ENCODE peak calls at places on chromosomes 12 and 14, in four cellular contexts. One of them, this sample, is unnamed.
A peak's percentile ranks its signal among the peaks of the same experiment; 100 is the strongest.

GRCh38 chr12:62434504-62435336 is 31.9 kb upstream of the MON2 start:
- DNase-seq in astrocyte: no peak
- DNase-seq in tibial artery: peak; percentile 20
- DNase-seq in pancreas: no peak
- DNase-seq in this sample: no peak

GRCh38 chr12:29895966-29896365 is 112.2 kb upstream of the TMTC1 start:
- DNase-seq in tibial artery: no peak
- DNase-seq in pancreas: no peak
- DNase-seq in astrocyte: no peak
- DNase-seq in this sample: no peak

GRCh38 chr12:113358381-113359132 is at the start of gene PLBD2:
- DNase-seq in astrocyte: peak; percentile 81
- DNase-seq in pancreas: peak; percentile 95
- DNase-seq in tibial artery: peak; percentile 93
- DNase-seq in this sample: peak; percentile 97

GRCh38 chr12:118842753-118843335 is 138.5 kb upstream of the SRRM4 start:
- DNase-seq in tibial artery: no peak
- DNase-seq in pancreas: no peak
- DNase-seq in astrocyte: no peak
- DNase-seq in this sample: no peak

GRCh38 chr14:52848626-52849025 is 57.2 kb upstream of the GNPNAT1 start:
- DNase-seq in tibial artery: no peak
- DNase-seq in astrocyte: no peak
- DNase-seq in pancreas: no peak
- DNase-seq in this sample: no peak

GRCh38 chr14:75430106-75430505 is 2.3 kb downstream of the JDP2 start:
- DNase-seq in astrocyte: no peak
- DNase-seq in pancreas: no peak
- DNase-seq in tibial artery: peak; percentile 73
- DNase-seq in this sample: no peak

GRCh38 chr12:6042447-6042846 is 82.0 kb downstream of the VWF start:
- DNase-seq in astrocyte: no peak
- DNase-seq in tibial artery: no peak
- DNase-seq in pancreas: no peak
- DNase-seq in this sample: no peak

GRCh38 chr14:66119805-66120204 is 366.4 kb upstream of the CCDC196 start:
- DNase-seq in pancreas: no peak
- DNase-seq in tibial artery: no peak
- DNase-seq in astrocyte: no peak
- DNase-seq in this sample: no peak

GRCh38 chr12:65632131-65632855 is 192.0 kb upstream of the HMGA2 start:
- DNase-seq in astrocyte: peak; percentile 68
- DNase-seq in pancreas: no peak
- DNase-seq in tibial artery: no peak
- DNase-seq in this sample: no peak

GRCh38 chr14:29851397-29851796 is 76.2 kb downstream of the PRKD1 start:
- DNase-seq in astrocyte: peak; percentile 85
- DNase-seq in tibial artery: no peak
- DNase-seq in pancreas: no peak
- DNase-seq in this sample: no peak

GRCh38 chr12:32272465-32272864 is 126.9 kb upstream of the FGD4 start:
- DNase-seq in pancreas: no peak
- DNase-seq in tibial artery: no peak
- DNase-seq in astrocyte: no peak
- DNase-seq in this sample: no peak

GRCh38 chr12:65335021-65335714 is 56.7 kb downstream of the MSRB3 start:
- DNase-seq in tibial artery: no peak
- DNase-seq in astrocyte: peak; percentile 87
- DNase-seq in pancreas: no peak
- DNase-seq in this sample: no peak

GRCh38 chr14:60254176-60254575 is 5.2 kb downstream of the PPM1A start:
- DNase-seq in pancreas: peak; percentile 15
- DNase-seq in tibial artery: no peak
- DNase-seq in astrocyte: no peak
- DNase-seq in this sample: no peak

GRCh38 chr12:80702889-80703605 is 4.4 kb upstream of the MYF6 start:
- DNase-seq in pancreas: no peak
- DNase-seq in tibial artery: no peak
- DNase-seq in astrocyte: peak; percentile 83
- DNase-seq in this sample: no peak

GRCh38 chr14:24079521-24080141 is 8.3 kb downstream of the CPNE6 start:
- DNase-seq in pancreas: no peak
- DNase-seq in astrocyte: no peak
- DNase-seq in tibial artery: no peak
- DNase-seq in this sample: no peak

GRCh38 chr14:75823334-75823733 is 158.5 kb downstream of the TGFB3 start:
- DNase-seq in tibial artery: no peak
- DNase-seq in pancreas: no peak
- DNase-seq in astrocyte: peak; percentile 87
- DNase-seq in this sample: no peak

GRCh38 chr12:106113446-106114083 is 25.2 kb downstream of the NUAK1 start:
- DNase-seq in tibial artery: peak; percentile 68
- DNase-seq in pancreas: no peak
- DNase-seq in astrocyte: no peak
- DNase-seq in this sample: no peak
- H3K4me1 ChIP-seq in tibial artery: peaks cover 78% of the 10 kb centered on the region
- H3K4me1 ChIP-seq in pancreas: no peaks in the 10 kb centered on the region
- H3K4me1 ChIP-seq in astrocyte: peaks cover 46% of the 10 kb centered on the region
- H3K4me1 ChIP-seq in this sample: peaks cover 16% of the 10 kb centered on the region

GRCh38 chr14:99468836-99469592 is 11.6 kb downstream of the SETD3 start:
- DNase-seq in astrocyte: peak; percentile 35
- DNase-seq in pancreas: no peak
- DNase-seq in tibial artery: no peak
- DNase-seq in this sample: no peak

GRCh38 chr14:99472937-99473336 is 7.7 kb downstream of the SETD3 start:
- DNase-seq in astrocyte: no peak
- DNase-seq in tibial artery: no peak
- DNase-seq in pancreas: no peak
- DNase-seq in this sample: no peak

GRCh38 chr14:99468081-99468480 is 12.6 kb downstream of the SETD3 start:
- DNase-seq in tibial artery: no peak
- DNase-seq in astrocyte: no peak
- DNase-seq in pancreas: no peak
- DNase-seq in this sample: peak; percentile 47

GRCh38 chr14:99475179-99475578 is 5.5 kb downstream of the SETD3 start:
- DNase-seq in tibial artery: no peak
- DNase-seq in pancreas: no peak
- DNase-seq in astrocyte: no peak
- DNase-seq in this sample: no peak

GRCh38 chr14:99471731-99472130 is 8.9 kb downstream of the SETD3 start:
- DNase-seq in pancreas: no peak
- DNase-seq in astrocyte: no peak
- DNase-seq in tibial artery: no peak
- DNase-seq in this sample: no peak
- H3K4me1 ChIP-seq in pancreas: no peaks in the 10 kb centered on the region
- H3K4me1 ChIP-seq in astrocyte: no peaks in the 10 kb centered on the region
- H3K4me1 ChIP-seq in tibial artery: no peaks in the 10 kb centered on the region
- H3K4me1 ChIP-seq in this sample: peaks cover 12% of the 10 kb centered on the region

DNA sequence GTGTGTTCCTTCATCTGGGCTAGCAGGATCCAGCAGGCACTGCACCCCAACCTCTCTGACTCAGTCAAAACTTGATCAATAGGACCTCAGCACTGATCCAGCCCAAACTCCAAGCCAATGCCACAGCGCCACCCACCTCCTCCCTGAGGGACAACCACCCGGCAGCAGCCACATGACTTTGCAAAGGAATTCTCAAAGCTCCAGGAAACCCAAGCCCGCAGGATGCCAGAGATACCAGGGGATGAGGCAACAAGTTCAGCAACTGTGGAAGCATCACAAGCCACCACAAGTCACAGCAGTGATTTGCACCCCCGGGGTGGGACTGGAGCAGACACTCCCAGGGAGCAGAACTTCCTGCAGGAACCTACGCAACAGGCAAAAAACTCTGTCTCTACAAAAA is 37.3 kb downstream of the ACTN1 start:
- DNase-seq in pancreas: peak; percentile 60
- DNase-seq in astrocyte: peak; percentile 96
- DNase-seq in tibial artery: peak; percentile 62
- DNase-seq in this sample: no peak
- H3K4me1 ChIP-seq in pancreas: peaks cover 46% of the 10 kb centered on the region
- H3K4me1 ChIP-seq in astrocyte: peaks cover 94% of the 10 kb centered on the region
- H3K4me1 ChIP-seq in tibial artery: peaks cover 96% of the 10 kb centered on the region
- H3K4me1 ChIP-seq in this sample: peaks cover 66% of the 10 kb centered on the region

GRCh38 chr14:63435838-63436237 is 107.3 kb downstream of the PPP2R5E start:
- DNase-seq in tibial artery: peak; percentile 90
- DNase-seq in pancreas: peak; percentile 56
- DNase-seq in astrocyte: peak; percentile 47
- DNase-seq in this sample: peak; percentile 61
- H3K4me1 ChIP-seq in tibial artery: peaks cover 34% of the 10 kb centered on the region
- H3K4me1 ChIP-seq in pancreas: peaks cover 35% of the 10 kb centered on the region
- H3K4me1 ChIP-seq in astrocyte: peaks cover 12% of the 10 kb centered on the region
- H3K4me1 ChIP-seq in this sample: peaks cover 34% of the 10 kb centered on the region

GRCh38 chr14:68654471-68654941 is 138.4 kb downstream of the ZFP36L1 start:
- DNase-seq in tibial artery: no peak
- DNase-seq in pancreas: no peak
- DNase-seq in astrocyte: no peak
- DNase-seq in this sample: no peak
- H3K4me1 ChIP-seq in tibial artery: peaks cover 26% of the 10 kb centered on the region
- H3K4me1 ChIP-seq in pancreas: peaks cover 7% of the 10 kb centered on the region
- H3K4me1 ChIP-seq in astrocyte: peaks cover 32% of the 10 kb centered on the region
- H3K4me1 ChIP-seq in this sample: peaks cover 3% of the 10 kb centered on the region

DNA sequence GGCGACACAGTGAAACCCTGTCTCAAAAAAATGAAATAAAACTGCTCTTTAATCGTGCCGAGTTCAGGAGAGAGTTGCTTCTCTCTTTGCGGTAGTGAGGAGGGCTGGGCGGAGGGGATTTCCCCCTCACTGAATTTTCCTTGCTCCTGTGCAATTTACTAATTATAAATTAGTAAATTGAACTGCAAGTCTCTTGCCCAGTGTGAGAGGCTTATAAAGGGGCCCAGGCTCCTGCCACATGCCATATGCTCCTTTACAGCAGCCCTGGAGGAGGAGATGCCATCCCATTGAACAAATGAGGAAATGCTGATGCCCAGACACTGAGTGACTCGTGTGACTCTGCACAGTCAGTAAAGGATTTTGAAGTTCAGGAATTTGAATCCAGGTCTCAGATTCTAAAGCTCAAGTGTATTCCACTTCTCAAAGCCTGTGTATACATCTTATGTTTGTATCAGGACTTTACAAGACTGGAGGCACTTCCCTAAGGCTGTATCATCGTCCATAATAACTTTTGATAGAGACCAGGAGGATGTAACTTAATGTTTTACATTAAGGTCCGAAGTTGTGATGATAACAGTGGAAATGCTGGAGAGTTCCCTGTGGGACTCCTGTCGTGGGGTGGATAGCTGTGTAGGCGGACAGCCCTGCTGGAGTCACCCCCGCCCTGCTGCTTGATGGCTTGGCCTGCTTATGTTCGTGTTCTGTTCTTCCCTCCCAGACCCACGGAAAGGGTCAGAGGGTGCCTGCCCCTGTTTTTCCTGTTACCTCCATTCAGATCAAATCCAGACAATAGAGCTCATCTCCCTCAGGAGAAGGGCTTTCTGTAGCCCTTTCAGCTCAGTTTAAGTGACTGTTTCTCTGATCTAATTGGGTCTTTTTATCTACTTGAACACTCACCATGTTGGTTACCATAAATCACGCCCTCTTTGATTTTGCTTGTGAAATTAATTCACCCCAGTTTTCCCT is 13.9 kb downstream of the PELI2 start:
- DNase-seq in astrocyte: no peak
- DNase-seq in pancreas: no peak
- DNase-seq in tibial artery: no peak
- DNase-seq in this sample: no peak
- H3K4me1 ChIP-seq in astrocyte: peaks cover 3% of the 10 kb centered on the region
- H3K4me1 ChIP-seq in pancreas: peaks cover 52% of the 10 kb centered on the region
- H3K4me1 ChIP-seq in tibial artery: peaks cover 5% of the 10 kb centered on the region
- H3K4me1 ChIP-seq in this sample: peaks cover 11% of the 10 kb centered on the region

GRCh38 chr12:123524378-123524777 is 9.1 kb downstream of the RILPL1 start:
- DNase-seq in pancreas: no peak
- DNase-seq in tibial artery: no peak
- DNase-seq in astrocyte: no peak
- DNase-seq in this sample: no peak

GRCh38 chr12:123523518-123523917 is 10.0 kb downstream of the RILPL1 start:
- DNase-seq in tibial artery: no peak
- DNase-seq in pancreas: no peak
- DNase-seq in astrocyte: no peak
- DNase-seq in this sample: no peak

GRCh38 chr12:123522164-123522563 is 11.4 kb downstream of the RILPL1 start:
- DNase-seq in astrocyte: no peak
- DNase-seq in tibial artery: no peak
- DNase-seq in pancreas: no peak
- DNase-seq in this sample: no peak

GRCh38 chr12:123519151-123520001 is 14.1 kb downstream of the RILPL1 start:
- DNase-seq in tibial artery: peak; percentile 39
- DNase-seq in astrocyte: peak; percentile 80
- DNase-seq in pancreas: peak; percentile 30
- DNase-seq in this sample: peak; percentile 28

GRCh38 chr12:123520567-123521474 is 12.7 kb downstream of the RILPL1 start:
- DNase-seq in tibial artery: no peak
- DNase-seq in pancreas: no peak
- DNase-seq in astrocyte: no peak
- DNase-seq in this sample: no peak
- H3K4me1 ChIP-seq in tibial artery: peaks cover 13% of the 10 kb centered on the region
- H3K4me1 ChIP-seq in pancreas: no peaks in the 10 kb centered on the region
- H3K4me1 ChIP-seq in astrocyte: peaks cover 17% of the 10 kb centered on the region
- H3K4me1 ChIP-seq in this sample: no peaks in the 10 kb centered on the region

This sample was measured in mucosa of descending colon.